ENCODE peak calls at places on chromosomes 4 and X, in eight cellular contexts. Q, I, P, J, W, K, T and G are unnamed samples.

GRCh38 chr4:10529891-10530786 is 72.9 kb upstream of the ZNF518B start:
- DNase-seq in I (no peak), Q (no peak), P (no peak), W (no peak), J (no peak), K (no peak), T (no peak), G (no peak)

GRCh38 chrX:137428777-137429564 is 137.0 kb upstream of the ZIC3 start:
- DNase-seq in J (no peak), P (peak), Q (no peak), W (no peak), I (no peak), T (no peak), K (no peak), G (no peak)

GRCh38 chr4:54225671-54226398 is 3.3 kb upstream of the PDGFRA start:
- DNase-seq in P (peak), Q (no peak), K (no peak), W (no peak), T (no peak), J (no peak), I (no peak), G (no peak)

GRCh38 chrX:133859860-133860259 is 125.5 kb downstream of the GPC3 start:
- DNase-seq in J (no peak), P (no peak), K (peak), T (no peak), I (peak), Q (no peak), W (no peak), G (peak)

GRCh38 chr4:186904104-186904503 is 180.4 kb upstream of the FAT1 start:
- DNase-seq in W (no peak), T (no peak), K (peak), Q (no peak), I (no peak), P (no peak), J (no peak), G (peak)

GRCh38 chrX:24097741-24098140 is 43.0 kb downstream of the EIF2S3 start:
- DNase-seq in W (no peak), K (no peak), I (no peak), T (no peak), J (no peak), Q (no peak), P (no peak), G (no peak)

GRCh38 chr4:73341454-73341853 is 62.6 kb upstream of the ALB start:
- DNase-seq in Q (no peak), P (peak), W (no peak), T (peak), J (no peak), I (no peak), K (peak), G (peak)

GRCh38 chr4:56821394-56822263 is at the start of gene SPINK2:
- DNase-seq in I (no peak), T (no peak), J (peak), K (no peak), W (peak), P (peak), Q (peak), G (no peak)

GRCh38 chr4:29581469-29581868 is 1138.7 kb upstream of the PCDH7 start:
- DNase-seq in T (peak), I (no peak), J (no peak), K (peak), P (no peak), Q (no peak), W (no peak), G (no peak)

GRCh38 chr4:53309321-53310020 is 56.4 kb downstream of the SCFD2 start:
- DNase-seq in K (no peak), T (no peak), P (no peak), J (no peak), I (no peak), W (no peak), Q (no peak), G (no peak)

GRCh38 chrX:13168276-13168675 is 123.9 kb upstream of the FAM9C start:
- DNase-seq in K (no peak), W (no peak), T (no peak), J (no peak), P (no peak), Q (no peak), I (no peak), G (no peak)